ENCODE peak calls at places on chromosome 2, in ten cellular contexts. C, I, T, A, X, E, W, D, G and B are unnamed samples.
A peak's percentile ranks its signal among the peaks of the same experiment; 100 is the strongest.

GRCh38 chr2:83305758-83306378 is 1153.2 kb downstream of the SUCLG1 start:
- DNase-seq in C (no peak), A (no peak), I (no peak), E (no peak), X (no peak), G (no peak), T (no peak), D (no peak), W (no peak), B (no peak)

GRCh38 chr2:236939751-236940229 is 145.9 kb upstream of the COPS8 start:
- DNase-seq in W (no peak), I (peak; percentile 24), G (no peak), D (no peak), T (no peak), E (no peak), A (no peak), C (no peak), X (peak; percentile 14), B (no peak)

GRCh38 chr2:199556886-199557285 is 99.1 kb upstream of the SATB2 start:
- DNase-seq in C (no peak), I (no peak), A (no peak), X (no peak), D (no peak), E (no peak), T (no peak), G (no peak), W (no peak), B (no peak)

GRCh38 chr2:163553601-163554000 is 182.2 kb downstream of the FIGN start:
- DNase-seq in E (no peak), A (no peak), D (peak; percentile 20), I (peak; percentile 36), C (no peak), X (peak; percentile 21), W (no peak), G (no peak), T (no peak), B (no peak)

GRCh38 chr2:119544075-119545031 is at the start of gene CFAP221:
- DNase-seq in D (peak; percentile 68), W (peak; percentile 16), C (peak; percentile 13), T (peak; percentile 81), G (peak; percentile 80), I (peak; percentile 52), X (peak; percentile 35), E (no peak), A (peak; percentile 81), B (peak; percentile 63)

GRCh38 chr2:68100189-68100588 is 37.4 kb upstream of the C1D start:
- DNase-seq in G (no peak), C (no peak), E (no peak), A (no peak), W (no peak), X (no peak), I (no peak), T (no peak), D (no peak), B (no peak)

GRCh38 chr2:233867993-233868532 is at the start of gene MSL3B:
- DNase-seq in G (peak; percentile 64), E (no peak), C (peak; percentile 79), A (peak; percentile 61), D (peak; percentile 65), T (peak; percentile 23), W (peak; percentile 4), X (peak; percentile 52), I (peak; percentile 50), B (peak; percentile 23)

GRCh38 chr2:129908721-129909373 is 70.6 kb upstream of the RAB6C start:
- DNase-seq in A (peak; percentile 40), C (no peak), D (no peak), E (no peak), X (no peak), W (no peak), G (no peak), I (no peak), T (no peak), B (peak; percentile 4)

GRCh38 chr2:169050476-169051240 is 18.7 kb upstream of the DHRS9 start:
- DNase-seq in D (peak; percentile 56), E (no peak), I (peak; percentile 45), C (no peak), X (no peak), G (no peak), W (no peak), A (no peak), T (no peak), B (no peak)

GRCh38 chr2:121196132-121196848 is 88.7 kb downstream of the TFCP2L1 start:
- DNase-seq in E (peak; percentile 60), A (peak; percentile 59), C (no peak), D (no peak), T (no peak), X (no peak), I (no peak), G (no peak), W (no peak), B (no peak)

GRCh38 chr2:85602476-85603234 is at the start of gene TMEM150A:
- DNase-seq in G (peak; percentile 98), E (peak; percentile 98), X (peak; percentile 85), W (peak; percentile 63), D (peak; percentile 92), C (peak; percentile 92), T (peak; percentile 96), A (peak; percentile 88), I (peak; percentile 84), B (peak; percentile 81)
- TF ChIP-seq CTCF in G (peak; percentile 59), E (peak; percentile 66), X (peak; percentile 42), W (peak; percentile 10), D (no peak), C (peak; percentile 38), T (peak; percentile 39), A (peak; percentile 49), I (no peak), B (peak; percentile 49)

GRCh38 chr2:189799531-189799930 is 15.3 kb downstream of the PMS1 start:
- DNase-seq in X (peak; percentile 59), G (no peak), E (no peak), A (no peak), C (no peak), I (peak; percentile 84), D (peak; percentile 55), T (no peak), W (no peak), B (no peak)

GRCh38 chr2:189797902-189798301 is 13.7 kb downstream of the PMS1 start:
- DNase-seq in X (no peak), I (no peak), A (no peak), C (no peak), D (no peak), E (no peak), T (no peak), G (no peak), W (no peak), B (no peak)

GRCh38 chr2:189798312-189799029 is 14.2 kb downstream of the PMS1 start:
- DNase-seq in I (peak; percentile 67), G (no peak), C (peak; percentile 58), D (peak; percentile 77), E (no peak), X (peak; percentile 80), W (no peak), A (no peak), T (peak; percentile 13), B (no peak)

GRCh38 chr2:189802396-189802912 is 18.2 kb downstream of the PMS1 start:
- DNase-seq in X (no peak), D (no peak), C (no peak), T (no peak), A (no peak), E (no peak), G (no peak), I (no peak), W (no peak), B (no peak)

DNA sequence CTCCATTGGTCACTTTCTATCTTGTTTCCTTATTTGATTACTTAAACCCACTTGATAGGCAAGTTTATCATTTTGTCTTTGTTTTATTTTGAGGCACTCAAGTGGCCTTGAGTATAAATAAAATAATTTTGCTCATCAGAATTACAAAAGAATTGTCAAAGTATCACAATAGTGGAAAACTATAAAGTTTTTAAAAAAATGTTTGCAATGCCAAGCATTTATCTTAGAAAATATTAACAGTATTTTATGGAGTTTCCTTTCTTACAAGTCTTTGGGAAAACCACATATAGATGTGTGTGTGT is 14.7 kb downstream of the PMS1 start:
- DNase-seq in W (no peak), I (no peak), X (no peak), C (no peak), A (no peak), T (no peak), E (no peak), G (no peak), D (no peak), B (no peak)
- TF ChIP-seq CTCF in W (no peak), I (no peak), X (no peak), C (no peak), A (peak; percentile 7), T (no peak), E (no peak), G (no peak), D (no peak), B (no peak)

GRCh38 chr2:75067506-75067905 is 109.1 kb downstream of the POLE4 start:
- DNase-seq in E (no peak), W (no peak), A (no peak), I (no peak), C (no peak), T (no peak), D (no peak), X (no peak), G (no peak), B (no peak)

GRCh38 chr2:75065402-75066008 is 107.1 kb downstream of the POLE4 start:
- DNase-seq in A (no peak), T (no peak), C (peak; percentile 24), I (peak; percentile 43), E (no peak), D (peak; percentile 61), X (peak; percentile 16), W (no peak), G (no peak), B (no peak)

GRCh38 chr2:75071766-75072165 is 113.3 kb downstream of the POLE4 start:
- DNase-seq in T (no peak), D (no peak), G (no peak), C (no peak), W (no peak), X (no peak), E (no peak), I (no peak), A (no peak), B (no peak)

GRCh38 chr2:75066121-75066520 is 107.7 kb downstream of the POLE4 start:
- DNase-seq in G (no peak), X (no peak), C (no peak), E (no peak), A (no peak), T (no peak), I (no peak), W (no peak), D (no peak), B (no peak)

DNA sequence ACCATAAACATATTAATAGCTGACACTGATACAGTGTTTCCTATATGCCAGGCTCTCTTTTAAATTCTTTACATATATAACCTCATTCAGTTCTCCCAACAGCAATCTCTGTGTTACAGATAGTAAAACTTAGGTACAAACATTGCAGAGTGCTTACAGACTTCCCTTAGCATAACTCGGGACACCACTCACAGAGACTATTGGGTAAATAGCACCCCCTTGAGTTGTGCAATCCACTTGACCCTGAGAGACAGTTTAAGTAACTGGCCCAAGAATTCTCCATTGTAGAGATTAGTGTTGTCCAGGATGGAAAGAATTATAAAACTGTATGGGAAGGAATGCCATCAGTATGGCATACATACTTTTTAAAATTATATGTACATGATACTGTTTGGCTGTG is 110.1 kb downstream of the POLE4 start:
- DNase-seq in W (no peak), D (no peak), A (no peak), I (peak; percentile 42), E (no peak), G (no peak), X (peak; percentile 61), C (peak; percentile 35), T (no peak), B (no peak)
- TF ChIP-seq CTCF in W (no peak), D (no peak), A (no peak), I (peak; percentile 18), E (no peak), G (no peak), X (peak; percentile 31), C (peak; percentile 8), T (no peak), B (no peak)

GRCh38 chr2:217947341-217948316 is 55.2 kb downstream of the TNS1 start:
- DNase-seq in G (no peak), W (no peak), A (peak; percentile 74), T (no peak), C (no peak), I (no peak), E (no peak), D (no peak), X (no peak), B (no peak)
- TF ChIP-seq CTCF in G (no peak), W (no peak), A (peak; percentile 55), T (no peak), C (no peak), I (no peak), E (peak; percentile 30), D (no peak), X (no peak), B (no peak)